ENCODE peak calls at places on chromosomes 4 and X, in five cellular contexts. N is H1, M is left lung, P is endodermal cell, X is fibroblast of pulmonary artery. V is an unnamed sample.

GRCh38 chr4:1471443-1472147 is 65.4 kb upstream of the NKX1-1 start:
- DNase-seq in N (no peak), M (peak), P (peak), X (no peak), V (no peak)

GRCh38 chr4:40669504-40669903 is 39.8 kb upstream of the RBM47 start:
- DNase-seq in N (no peak), M (no peak), P (no peak), X (no peak), V (no peak)

GRCh38 chr4:66252291-66252690 is 582.0 kb upstream of the EPHA5 start:
- DNase-seq in N (no peak), M (no peak), P (no peak), X (peak), V (no peak)

GRCh38 chr4:99943904-99944437 is 2.4 kb downstream of the DNAJB14 start:
- DNase-seq in N (no peak), M (no peak), P (no peak), X (no peak), V (no peak)

GRCh38 chrX:96004386-96004785 is 680.3 kb upstream of the DIAPH2 start:
- DNase-seq in N (no peak), M (no peak), P (no peak), X (peak), V (no peak)

GRCh38 chr4:185911556-185912064 is 99.6 kb upstream of the SORBS2 start:
- DNase-seq in N (no peak), M (no peak), P (no peak), X (no peak), V (no peak)

GRCh38 chr4:119550857-119551532 is 77.6 kb downstream of the PDE5A start:
- DNase-seq in N (no peak), M (no peak), P (peak), X (peak), V (no peak)

GRCh38 chrX:13699183-13699826 is 10.4 kb downstream of the RAB9A start:
- DNase-seq in N (no peak), M (no peak), P (no peak), X (no peak), V (no peak)

GRCh38 chr4:107825072-107825789 is 499 bp downstream of the SGMS2 start:
- DNase-seq in N (peak), M (peak), P (peak), X (peak), V (peak)
- TF ChIP-seq CTCF in N (no peak), M (no peak), P (no peak), X (no peak), V (no peak)

GRCh38 chrX:115906881-115907280 is 263.7 kb upstream of the AGTR2 start:
- DNase-seq in N (no peak), M (no peak), P (no peak), X (no peak), V (no peak)

GRCh38 chrX:115913575-115913974 is 257.0 kb upstream of the AGTR2 start:
- DNase-seq in N (no peak), M (no peak), P (no peak), X (no peak), V (no peak)

GRCh38 chrX:115911967-115912366 is 258.6 kb upstream of the AGTR2 start:
- DNase-seq in N (peak), M (no peak), P (no peak), X (no peak), V (no peak)

GRCh38 chrX:115909017-115909416 is 261.5 kb upstream of the AGTR2 start:
- DNase-seq in N (no peak), M (no peak), P (no peak), X (no peak), V (no peak)

DNA sequence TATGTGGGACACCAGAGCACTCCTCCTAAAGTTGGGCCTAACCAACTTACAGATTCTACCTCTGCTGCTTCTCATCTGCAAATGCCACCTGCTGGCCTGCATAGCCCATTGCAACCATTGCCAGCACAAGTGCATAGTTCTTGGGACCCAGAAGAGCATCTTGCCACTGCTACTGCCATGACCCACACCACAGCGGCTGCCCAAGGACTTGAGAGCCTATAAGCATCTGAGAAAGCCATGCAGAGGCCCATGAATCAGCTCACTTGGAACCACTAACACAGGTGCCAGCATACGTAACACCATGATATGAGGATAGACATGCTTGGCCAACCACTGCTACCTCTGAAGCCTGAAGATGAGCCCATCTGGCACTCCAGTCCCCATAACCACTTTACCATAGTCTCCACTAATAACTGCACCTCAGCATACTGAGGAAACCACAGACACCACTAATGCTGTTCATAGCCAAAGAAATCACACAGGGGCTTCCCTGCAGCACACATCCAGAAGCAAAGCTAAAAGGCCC is 258.1 kb upstream of the AGTR2 start:
- DNase-seq in N (no peak), M (no peak), P (no peak), X (no peak), V (no peak)
- TF ChIP-seq CTCF in N (peak), M (no peak), P (peak), X (peak), V (no peak)

GRCh38 chrX:106220177-106220576 is 52.1 kb downstream of the PWWP3B start:
- DNase-seq in N (no peak), M (no peak), P (no peak), X (peak), V (no peak)
- TF ChIP-seq CTCF in N (no peak), M (peak), P (peak), X (peak), V (no peak)

GRCh38 chr4:23685481-23685880 is 204.4 kb downstream of the PPARGC1A start:
- DNase-seq in N (no peak), M (no peak), P (no peak), X (no peak), V (no peak)

GRCh38 chr4:23686169-23686903 is 203.5 kb downstream of the PPARGC1A start:
- DNase-seq in N (no peak), M (no peak), P (no peak), X (no peak), V (no peak)

DNA sequence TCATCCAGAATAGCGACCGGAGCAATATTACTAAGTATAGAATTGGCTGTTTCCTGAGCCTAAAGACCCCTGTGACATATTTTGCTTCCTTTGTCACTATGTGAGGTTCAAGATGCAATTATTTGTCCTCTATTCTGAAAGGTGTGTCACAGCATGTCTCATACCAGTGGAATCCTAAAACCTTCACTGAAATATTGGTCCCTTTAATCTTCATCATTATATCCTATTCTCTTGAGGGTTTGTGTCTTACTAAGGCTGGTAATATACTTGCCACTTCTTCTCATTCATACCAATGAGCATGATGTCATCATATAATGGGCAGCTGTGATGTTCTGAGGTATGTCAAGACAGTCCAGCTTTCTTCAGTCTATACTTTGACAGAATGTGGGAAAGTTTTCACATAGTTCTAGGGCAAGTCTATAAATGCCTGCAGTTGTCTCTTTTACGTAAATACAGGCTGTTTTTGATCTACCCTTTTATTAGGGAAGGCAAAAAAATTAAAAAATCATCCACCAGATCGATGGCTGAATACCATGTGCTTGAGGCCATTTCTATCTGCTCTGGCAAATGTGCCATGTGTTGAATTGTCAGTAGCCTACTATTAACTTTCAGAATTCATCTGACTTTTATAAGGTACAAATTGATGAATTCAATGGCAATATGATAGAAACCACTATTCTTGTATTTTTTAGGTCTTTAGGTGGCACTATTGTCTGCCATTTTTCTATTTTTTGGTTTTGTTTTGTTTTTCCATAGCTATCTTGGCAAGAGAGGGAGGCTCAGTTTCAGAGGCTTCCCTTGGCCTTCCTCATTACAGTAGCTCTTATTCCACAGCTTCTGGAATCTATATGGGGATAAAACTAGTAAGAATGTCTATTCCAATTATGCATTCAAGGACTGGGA is 209.0 kb downstream of the PPARGC1A start:
- DNase-seq in N (no peak), M (no peak), P (no peak), X (peak), V (no peak)
- TF ChIP-seq CTCF in N (no peak), M (no peak), P (no peak), X (no peak), V (no peak)

DNA sequence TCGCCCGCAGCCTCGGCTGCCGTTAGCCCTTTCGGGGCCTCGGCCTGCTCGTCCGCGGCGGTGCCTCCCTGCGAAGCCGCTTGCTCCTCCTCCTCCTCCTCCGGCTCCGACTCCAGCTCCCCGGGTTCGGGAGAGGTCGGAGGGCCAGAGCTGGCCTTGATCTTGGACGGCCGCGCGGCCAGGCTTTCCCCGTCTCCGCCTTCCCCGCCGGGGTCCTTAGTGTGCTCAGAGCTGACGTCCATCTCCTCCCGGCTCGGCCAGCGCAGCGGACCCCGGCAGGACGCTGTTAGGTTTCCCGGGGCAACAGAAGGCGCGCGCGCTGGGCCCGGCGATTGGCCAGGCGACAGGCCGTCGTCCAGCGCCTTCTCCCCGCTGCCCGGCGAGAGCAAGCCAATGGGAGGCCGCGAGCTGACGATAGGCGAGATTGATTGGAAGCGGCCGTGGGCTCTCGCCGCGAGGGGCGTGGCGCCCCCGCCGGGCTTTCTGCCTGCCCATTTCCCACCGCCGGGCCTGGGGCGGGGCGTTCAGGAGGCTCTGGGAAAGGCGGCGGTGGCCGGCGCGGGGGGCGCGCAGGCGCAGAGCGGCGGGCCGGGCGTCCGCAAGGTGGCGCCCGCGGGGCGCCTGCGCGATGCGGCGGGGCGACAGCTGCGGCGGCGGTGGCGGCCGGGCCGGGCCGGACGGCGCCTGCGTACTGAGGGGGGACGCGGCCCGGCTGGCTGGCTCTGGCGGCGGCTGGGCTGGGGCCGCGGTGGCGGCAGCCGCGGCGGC is at the start of gene TADA2B:
- DNase-seq in N (peak), M (peak), P (peak), X (peak), V (peak)
- TF ChIP-seq CTCF in N (peak), M (no peak), P (peak), X (no peak), V (peak)

GRCh38 chr4:37805091-37805490 is 21.4 kb upstream of the PGM2 start:
- DNase-seq in N (no peak), M (no peak), P (no peak), X (no peak), V (no peak)

GRCh38 chr4:37798616-37799015 is 27.9 kb upstream of the PGM2 start:
- DNase-seq in N (no peak), M (no peak), P (no peak), X (no peak), V (no peak)

GRCh38 chr4:37803348-37803973 is 23.0 kb upstream of the PGM2 start:
- DNase-seq in N (no peak), M (no peak), P (no peak), X (peak), V (no peak)

GRCh38 chr4:37799941-37800554 is 26.4 kb upstream of the PGM2 start:
- DNase-seq in N (no peak), M (no peak), P (no peak), X (peak), V (no peak)

DNA sequence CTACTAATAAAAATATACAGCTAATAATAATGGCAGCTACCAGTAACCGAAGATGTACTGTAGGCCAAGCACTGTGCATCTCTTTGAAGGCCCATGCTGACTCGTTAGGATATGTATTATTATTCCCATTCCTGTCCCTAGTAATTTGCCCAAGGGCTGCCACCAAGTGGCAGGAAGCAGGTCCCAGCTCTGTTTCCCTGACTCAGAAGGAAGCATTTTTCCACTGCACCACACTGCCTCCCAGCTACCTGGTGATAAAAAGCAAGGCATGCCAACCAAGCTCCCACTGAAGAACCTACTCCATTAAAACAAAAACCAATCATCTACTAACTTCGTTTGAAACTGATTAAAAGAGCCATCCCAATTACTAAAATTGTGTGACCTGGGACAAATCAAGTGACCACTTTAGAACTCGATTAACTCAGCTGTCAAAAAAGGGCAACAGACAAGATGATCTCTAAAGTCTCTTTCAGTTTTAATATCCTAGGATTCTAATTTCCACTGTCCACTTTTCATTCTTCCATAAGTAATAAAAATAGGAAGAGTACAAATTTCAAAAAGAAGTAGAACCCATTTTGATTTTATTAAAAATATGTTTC is 24.3 kb upstream of the PGM2 start:
- DNase-seq in N (no peak), M (peak), P (peak), X (peak), V (peak)
- TF ChIP-seq CTCF in N (peak), M (peak), P (peak), X (peak), V (no peak)

GRCh38 chr4:148056879-148057278 is 325.0 kb downstream of the ARHGAP10 start:
- DNase-seq in N (no peak), M (peak), P (peak), X (peak), V (no peak)
- TF ChIP-seq CTCF in N (peak), M (no peak), P (peak), X (no peak), V (no peak)

V was measured in mesothelial cell of epicardium.